ENCODE peak calls at places on chromosomes 2 and 18, in five cellular contexts. N is breast epithelium, Y is dorsolateral prefrontal cortex, W is OCI-LY7, B is cardiac muscle cell. D is an unnamed sample.

GRCh38 chr2:196077821-196078220 is 9.2 kb upstream of the DNAH7 start:
- DNase-seq in B (no peak), Y (no peak), W (no peak), N (no peak), D (no peak)

GRCh38 chr2:180660207-180660606 is 320.2 kb upstream of the UBE2E3 start:
- DNase-seq in B (no peak), W (no peak), Y (no peak), N (no peak), D (no peak)

GRCh38 chr2:133568598-133568997 is 335 bp upstream of the NCKAP5 start:
- DNase-seq in Y (no peak), W (no peak), N (no peak), B (peak; percentile 4), D (no peak)

GRCh38 chr18:60950634-60951033 is 382.6 kb upstream of the CDH20 start:
- DNase-seq in W (no peak), Y (no peak), N (no peak), B (no peak), D (no peak)

GRCh38 chr2:136242687-136243277 is 124.8 kb upstream of the CXCR4 start:
- DNase-seq in B (no peak), Y (no peak), N (no peak), W (no peak), D (no peak)

GRCh38 chr2:96072746-96073145 is 38.0 kb upstream of the GPAT2 start:
- DNase-seq in W (no peak), N (no peak), Y (no peak), B (no peak), D (no peak)

GRCh38 chr2:2647156-2647555 is 316.1 kb upstream of the MYT1L start:
- DNase-seq in W (no peak), Y (no peak), B (no peak), N (no peak), D (no peak)

GRCh38 chr2:208334230-208334629 is 68.2 kb downstream of the PIKFYVE start:
- DNase-seq in B (no peak), Y (no peak), W (no peak), N (no peak), D (no peak)

GRCh38 chr18:58336605-58337004 is 292.3 kb downstream of the ALPK2 start:
- DNase-seq in W (no peak), N (no peak), Y (no peak), B (no peak), D (no peak)

GRCh38 chr2:36456227-36456788 is 100.7 kb downstream of the CRIM1 start:
- DNase-seq in N (no peak), W (no peak), B (peak; percentile 91), Y (peak; percentile 9), D (peak; percentile 56)

GRCh38 chr2:40401896-40402295 is 50.0 kb downstream of the SLC8A1 start:
- DNase-seq in B (peak; percentile 84), W (no peak), Y (no peak), N (no peak), D (no peak)

GRCh38 chr2:58984731-58985130 is 743.6 kb upstream of the FANCL start:
- DNase-seq in W (no peak), B (no peak), Y (no peak), N (no peak), D (no peak)

DNA sequence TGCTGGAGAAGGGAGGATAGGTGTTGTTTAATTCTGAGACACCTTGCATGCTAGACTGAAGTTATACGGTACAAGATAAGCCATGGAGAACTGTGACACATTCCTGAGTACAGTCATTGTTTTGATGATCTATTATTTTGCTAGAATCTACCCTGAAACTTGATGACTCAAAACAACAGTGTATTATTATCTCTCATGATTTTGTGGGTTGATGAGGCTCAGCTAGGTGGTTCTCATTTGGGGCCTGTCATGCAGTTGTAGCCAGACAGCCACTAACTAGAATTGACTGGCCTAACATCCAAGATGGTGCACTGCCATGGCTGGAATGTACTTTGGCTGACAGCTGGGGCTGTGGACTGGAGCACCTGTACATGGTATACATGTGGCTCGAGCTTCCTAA is 5.4 kb upstream of the IL1R1 start:
- DNase-seq in W (no peak), N (no peak), B (no peak), Y (no peak), D (no peak)
- H3K27ac ChIP-seq in W (no peak overlapping the region), N (no peak overlapping the region), B (no peak overlapping the region), Y (no peak overlapping the region), D (no peak overlapping the region)

DNA sequence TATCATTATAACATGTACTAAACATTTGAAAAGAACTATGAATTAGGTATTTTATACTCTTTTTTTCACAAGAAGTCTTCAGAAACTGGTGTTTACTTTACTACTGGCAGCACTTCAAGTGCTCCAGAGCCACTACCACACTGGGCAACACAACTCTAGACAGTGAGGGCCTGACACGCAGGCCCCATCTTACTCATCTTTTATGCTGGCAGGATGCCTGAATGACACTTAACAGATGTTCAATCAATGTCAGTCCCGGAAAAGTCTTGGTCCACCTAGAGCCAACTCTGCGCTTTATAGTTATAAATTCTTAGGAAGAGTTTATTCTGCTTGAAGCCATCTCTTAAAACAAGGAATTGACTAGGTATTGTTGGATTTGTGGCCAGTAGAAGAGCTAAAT is 8.7 kb upstream of the WIPF1 start:
- DNase-seq in Y (no peak), W (no peak), N (no peak), B (peak; percentile 56), D (no peak)
- H3K27ac ChIP-seq in Y (peak overlapping the region; percentile 12), W (no peak overlapping the region), N (peak overlapping the region; percentile 5), B (no peak overlapping the region), D (peak overlapping the region; percentile 36)

GRCh38 chr2:172249336-172249735 is 146.6 kb upstream of the DLX2 start:
- DNase-seq in W (no peak), N (no peak), B (no peak), Y (no peak), D (no peak)
- H3K27ac ChIP-seq in W (no peak overlapping the region), N (no peak overlapping the region), B (no peak overlapping the region), Y (no peak overlapping the region), D (no peak overlapping the region)

DNA sequence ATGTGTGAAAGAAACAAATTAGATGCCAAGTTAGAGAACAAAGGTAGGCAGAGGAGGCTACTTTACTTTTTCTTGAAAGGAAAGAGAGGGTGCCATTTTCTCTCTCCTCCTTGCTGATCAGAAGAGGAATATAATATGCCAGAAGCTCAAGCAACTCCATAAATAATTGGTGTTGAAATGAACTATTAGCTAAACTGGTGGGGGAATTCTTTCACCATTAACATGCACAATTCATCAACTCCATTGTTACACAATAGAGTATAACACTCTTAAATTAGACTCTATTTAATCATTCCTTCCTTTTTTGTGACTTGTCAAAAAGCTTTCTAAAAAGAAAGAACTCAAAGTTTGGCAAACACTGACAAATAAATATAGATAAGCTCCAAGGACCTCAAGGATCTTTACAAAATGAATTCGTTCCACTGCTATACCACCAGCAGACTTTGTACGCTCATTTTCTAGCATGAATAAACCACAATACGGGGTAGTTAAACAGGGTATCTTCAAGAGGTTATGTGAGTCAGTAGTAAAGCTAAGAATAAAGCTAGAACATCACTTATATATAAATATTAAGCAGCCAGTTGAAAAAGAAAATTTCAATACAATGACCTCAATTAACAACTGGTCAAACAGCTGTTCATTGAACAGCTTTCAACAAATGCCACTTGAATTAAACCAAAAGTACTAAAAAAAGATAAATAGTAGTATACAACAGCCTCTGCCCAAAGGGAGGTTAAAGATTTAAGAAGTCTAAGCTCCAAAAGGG is 6.4 kb downstream of the TRAK2 start:
- DNase-seq in N (no peak), B (peak; percentile 29), W (no peak), Y (no peak), D (no peak)
- H3K27ac ChIP-seq in N (no peak overlapping the region), B (no peak overlapping the region), W (no peak overlapping the region), Y (no peak overlapping the region), D (no peak overlapping the region)

GRCh38 chr2:100013892-100014677 is 128.3 kb downstream of the AFF3 start:
- DNase-seq in Y (peak; percentile 72), B (peak; percentile 84), W (no peak), N (no peak), D (no peak)
- H3K27ac ChIP-seq in Y (no peak overlapping the region), B (no peak overlapping the region), W (no peak overlapping the region), N (no peak overlapping the region), D (no peak overlapping the region)

GRCh38 chr2:15814406-15814805 is 125.9 kb upstream of the MYCN start:
- DNase-seq in N (no peak), W (no peak), Y (no peak), B (no peak), D (no peak)

GRCh38 chr2:15816226-15816625 is 124.1 kb upstream of the MYCN start:
- DNase-seq in N (no peak), Y (no peak), B (no peak), W (no peak), D (no peak)

GRCh38 chr2:15816674-15817406 is 123.5 kb upstream of the MYCN start:
- DNase-seq in B (no peak), W (no peak), Y (no peak), N (no peak), D (no peak)

GRCh38 chr2:15813481-15814266 is 126.7 kb upstream of the MYCN start:
- DNase-seq in W (no peak), N (no peak), B (no peak), Y (no peak), D (no peak)

GRCh38 chr2:15814946-15815345 is 125.4 kb upstream of the MYCN start:
- DNase-seq in N (no peak), B (no peak), Y (no peak), W (no peak), D (no peak)
- H3K27ac ChIP-seq in N (no peak overlapping the region), B (peak overlapping the region; percentile 7), Y (peak overlapping the region; percentile 46), W (no peak overlapping the region), D (no peak overlapping the region)

DNA sequence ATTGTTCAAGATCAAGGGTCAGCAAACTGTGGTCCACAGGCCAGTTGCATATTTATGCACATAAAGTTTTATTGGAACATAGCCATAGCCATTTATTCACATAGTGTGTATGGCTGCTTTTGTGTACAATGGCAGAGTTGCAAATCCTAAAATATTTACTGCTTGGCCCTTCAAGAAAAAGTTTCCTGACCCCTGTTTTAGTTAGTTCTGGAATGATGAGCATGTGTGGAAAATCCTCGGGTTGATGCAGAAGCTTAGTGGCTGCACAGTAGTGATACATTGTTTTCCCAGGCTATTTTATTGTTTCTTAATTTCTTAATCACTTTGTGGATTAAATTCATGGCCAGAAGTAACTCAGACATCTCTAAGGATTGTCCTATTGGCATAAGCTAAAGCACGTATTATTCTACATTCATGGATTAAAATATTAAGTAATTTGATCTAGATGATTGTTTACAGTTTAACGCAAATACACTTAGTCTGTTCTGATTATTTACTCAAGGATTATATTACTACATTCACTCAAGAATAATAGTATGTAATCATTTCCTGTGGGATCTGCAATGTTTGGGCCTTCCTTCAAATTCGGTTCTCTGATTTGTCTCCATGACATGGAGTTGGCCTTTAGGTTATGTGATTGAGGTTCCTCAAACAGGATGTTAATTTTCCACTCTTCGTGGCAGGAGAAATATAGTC is 165.5 kb downstream of the TMEM247 start:
- DNase-seq in Y (no peak), W (no peak), N (no peak), B (no peak), D (no peak)
- H3K27ac ChIP-seq in Y (no peak overlapping the region), W (no peak overlapping the region), N (peak overlapping the region; percentile 55), B (no peak overlapping the region), D (no peak overlapping the region)

D was measured in caudate nucleus.